ENCODE peak calls at places on chromosomes 7 and 10, in eight cellular contexts. G is NCI-H748 treated with DMSO at 0.1 percent for 48 hours; F is spleen; A is amygdala; Y is sciatic nerve; U is EL; Z is naive thymus-derived CD4-positive, alpha-beta T cell; M is T-helper 17 cell. D is an unnamed sample.

GRCh38 chr7:145511014-145511413 is 605.6 kb upstream of the CNTNAP2 start:
- DNase-seq in G (peak; percentile 21), Y (no peak), A (no peak), F (no peak), U (no peak), M (no peak), Z (no peak), D (no peak)

GRCh38 chr10:118107541-118107940 is 60.8 kb upstream of the RAB11FIP2 start:
- DNase-seq in M (no peak), G (no peak), A (no peak), Y (no peak), Z (no peak), F (no peak), U (no peak), D (no peak)

GRCh38 chr10:1209355-1209979 is 153.3 kb downstream of the WDR37 start:
- DNase-seq in U (no peak), A (no peak), Y (no peak), Z (no peak), G (no peak), F (peak; percentile 41), M (no peak), D (no peak)

GRCh38 chr10:101569838-101570763 is 18.0 kb downstream of the POLL start:
- DNase-seq in U (peak; percentile 71), Y (peak; percentile 90), F (peak; percentile 94), A (peak; percentile 40), G (no peak), Z (peak; percentile 62), M (peak; percentile 72), D (peak; percentile 24)

GRCh38 chr10:102394801-102395676 is 466 bp upstream of the NFKB2 start:
- DNase-seq in U (peak; percentile 91), F (peak; percentile 97), G (peak; percentile 35), A (peak; percentile 59), Y (peak; percentile 95), M (peak; percentile 94), Z (peak; percentile 87), D (peak; percentile 42)

GRCh38 chr10:122188706-122189105 is 82.4 kb upstream of the BTBD16 start:
- DNase-seq in A (no peak), G (no peak), M (no peak), F (no peak), Y (no peak), U (no peak), Z (no peak), D (no peak)

GRCh38 chr10:34766256-34766580 is 48.9 kb downstream of the PARD3 start:
- DNase-seq in Y (no peak), F (no peak), Z (no peak), M (no peak), A (no peak), G (peak; percentile 10), U (no peak), D (no peak)

GRCh38 chr10:29895436-29895835 is 163.9 kb downstream of the JCAD start:
- DNase-seq in F (no peak), A (no peak), Z (no peak), M (no peak), Y (peak; percentile 82), U (peak; percentile 79), G (no peak), D (no peak)

GRCh38 chr7:82389847-82390246 is 53.7 kb downstream of the CACNA2D1 start:
- DNase-seq in Z (no peak), A (no peak), U (no peak), M (no peak), Y (no peak), G (no peak), F (no peak), D (no peak)

GRCh38 chr10:80104066-80104926 is 25.8 kb downstream of the TMEM254 start:
- DNase-seq in M (no peak), G (no peak), Z (no peak), A (no peak), U (peak; percentile 60), F (no peak), Y (no peak), D (no peak)

GRCh38 chr7:47535704-47536628 is 45.9 kb downstream of the TNS3 start:
- DNase-seq in M (no peak), G (no peak), F (no peak), A (no peak), U (no peak), Z (no peak), Y (no peak), D (no peak)